ENCODE peak calls at places on chromosome 1, in six cellular contexts. I is mesendoderm, V is trophoblast cell, R is IMR-90, B is mesenchymal stem cell, Y is H9. C is an unnamed sample.

GRCh38 chr1:236058141-236058626 is 6.7 kb downstream of the NID1 start:
- DNase-seq in Y (no peak), V (no peak), R (peak), B (peak), I (no peak), C (no peak)

GRCh38 chr1:92992066-92992465 is 30.8 kb upstream of the DIPK1A start:
- DNase-seq in V (no peak), Y (no peak), I (no peak), B (no peak), R (peak), C (no peak)

GRCh38 chr1:94125551-94126514 is 4.9 kb upstream of the ABCA4 start:
- DNase-seq in B (no peak), Y (peak), I (peak), V (peak), R (no peak), C (no peak)

GRCh38 chr1:209883341-209883971 is 54.6 kb upstream of the SYT14 start:
- DNase-seq in I (peak), R (peak), Y (no peak), V (peak), B (peak), C (no peak)

GRCh38 chr1:183894290-183894565 is 89.3 kb downstream of the RGL1 start:
- DNase-seq in Y (no peak), R (no peak), B (no peak), I (no peak), V (no peak), C (no peak)

GRCh38 chr1:159040206-159040605 is 30.5 kb downstream of the IFI16 start:
- DNase-seq in V (peak), R (peak), B (peak), I (no peak), Y (no peak), C (no peak)

GRCh38 chr1:15948600-15949452 is 27.1 kb downstream of the ZBTB17 start:
- DNase-seq in R (peak), Y (no peak), B (peak), V (peak), I (peak), C (no peak)

GRCh38 chr1:175116210-175116798 is 48.7 kb downstream of the TNN start:
- DNase-seq in R (no peak), Y (no peak), V (no peak), I (no peak), B (no peak), C (no peak)

GRCh38 chr1:21811875-21812305 is at the start of gene LDLRAD2:
- DNase-seq in B (peak), Y (no peak), V (peak), I (peak), R (no peak), C (no peak)

GRCh38 chr1:246785536-246786111 is 61.4 kb downstream of the SCCPDH start:
- DNase-seq in I (no peak), R (peak), Y (peak), B (no peak), V (no peak), C (no peak)

GRCh38 chr1:183033205-183033604 is 10.0 kb downstream of the LAMC1 start:
- DNase-seq in V (no peak), I (no peak), B (no peak), Y (no peak), R (no peak), C (no peak)

GRCh38 chr1:170495006-170495405 is 37.0 kb upstream of the GORAB start:
- DNase-seq in V (no peak), R (peak), Y (no peak), B (no peak), I (no peak), C (no peak)

GRCh38 chr1:149888160-149888998 is 11.0 kb upstream of the BOLA1 start:
- DNase-seq in Y (peak), I (peak), V (peak), R (peak), B (no peak), C (peak)

GRCh38 chr1:47331875-47332274 is 1.7 kb upstream of the CMPK1 start:
- DNase-seq in R (no peak), B (no peak), V (no peak), Y (no peak), I (no peak), C (no peak)

GRCh38 chr1:47333922-47334764 is 553 bp downstream of the CMPK1 start:
- DNase-seq in B (peak), I (peak), V (peak), R (peak), Y (peak), C (peak)

GRCh38 chr1:47334765-47335435 is 1.3 kb downstream of the CMPK1 start:
- DNase-seq in I (no peak), B (no peak), R (peak), Y (no peak), V (no peak), C (no peak)

GRCh38 chr1:47332779-47333577 is 612 bp upstream of the CMPK1 start:
- DNase-seq in B (no peak), I (no peak), V (no peak), Y (no peak), R (no peak), C (no peak)

DNA sequence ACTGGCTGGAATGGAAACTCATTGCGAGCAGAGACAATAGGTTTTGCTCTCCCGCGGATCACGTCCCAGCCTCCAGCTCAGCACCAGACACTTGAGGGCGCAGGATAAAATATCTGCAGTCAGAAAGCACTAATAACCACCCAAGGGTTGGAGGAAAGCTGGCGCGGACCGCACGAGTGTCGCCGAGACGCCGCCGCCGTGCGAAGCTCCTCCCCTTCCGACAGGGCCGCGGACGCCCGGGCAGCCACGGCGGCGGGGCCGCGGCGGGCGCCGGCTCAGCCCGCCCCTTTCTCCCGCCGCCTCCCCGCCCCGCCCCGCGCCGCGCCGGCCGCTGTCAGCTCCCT is at the start of gene CMPK1:
- DNase-seq in V (peak), I (peak), Y (peak), R (peak), B (peak), C (peak)
- H3K4ac ChIP-seq in V (peak), I (peak), Y (no peak), R (peak), B (peak), C (no peak)

DNA sequence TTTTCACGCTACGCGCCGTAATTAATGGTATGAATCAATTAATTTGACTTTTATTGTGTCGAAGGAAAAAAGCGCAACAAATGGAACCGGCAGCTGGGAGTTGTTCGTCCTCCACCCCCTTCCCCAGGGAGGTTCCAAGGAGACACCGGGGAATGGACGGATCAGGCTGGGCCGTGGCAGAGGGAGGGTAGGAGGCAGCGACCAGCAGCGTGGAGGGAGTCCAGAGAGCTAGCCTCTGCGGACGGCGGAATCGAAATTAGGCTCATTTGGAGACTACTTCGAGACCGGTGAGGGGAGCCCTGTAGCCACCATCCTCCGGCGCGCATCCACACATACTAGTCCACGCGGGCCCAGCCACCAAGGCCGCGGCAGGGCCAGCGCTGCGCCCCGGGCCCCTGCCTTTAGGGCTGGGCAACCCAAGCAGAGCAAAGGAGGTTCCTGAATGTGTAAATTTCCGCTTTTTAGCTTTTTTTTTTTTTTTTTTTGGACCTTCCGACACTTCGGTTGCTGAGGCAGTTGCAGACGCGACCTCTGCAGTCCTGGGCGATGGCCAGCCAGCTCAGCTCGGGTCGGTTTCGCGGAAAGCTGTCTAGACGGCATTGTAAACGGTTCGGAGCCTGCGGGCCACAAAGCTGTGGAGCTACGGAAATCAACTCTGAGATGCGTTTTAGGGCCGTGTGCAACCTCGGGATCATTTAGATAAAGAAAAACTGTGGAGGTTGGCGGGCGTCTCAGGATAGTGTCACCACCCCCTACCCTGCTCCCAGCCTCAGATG is 2.2 kb upstream of the FOXD3 start:
- DNase-seq in B (peak), Y (peak), I (peak), V (no peak), R (no peak), C (peak)
- H3K4ac ChIP-seq in B (no peak), Y (no peak), I (no peak), V (no peak), R (no peak), C (no peak)

GRCh38 chr1:230281531-230281930 is 144.6 kb downstream of the PGBD5 start:
- DNase-seq in V (no peak), Y (no peak), I (no peak), B (no peak), R (peak), C (no peak)
- H3K4ac ChIP-seq in V (no peak), Y (no peak), I (no peak), B (no peak), R (no peak), C (no peak)

GRCh38 chr1:228149341-228150020 is at the start of gene GJC2:
- DNase-seq in I (peak), R (peak), V (no peak), Y (peak), B (peak), C (no peak)
- H3K4ac ChIP-seq in I (peak), R (peak), V (peak), Y (no peak), B (peak), C (peak)

GRCh38 chr1:64197076-64197475 is 6.3 kb upstream of the UBE2U start:
- DNase-seq in R (no peak), V (no peak), Y (no peak), I (no peak), B (no peak), C (no peak)
- H3K4ac ChIP-seq in R (no peak), V (no peak), Y (no peak), I (no peak), B (no peak), C (no peak)

GRCh38 chr1:3454811-3455618 is 550 bp downstream of the ARHGEF16 start:
- DNase-seq in Y (peak), R (no peak), I (peak), B (peak), V (peak), C (peak)
- H3K4ac ChIP-seq in Y (no peak), R (no peak), I (peak), B (no peak), V (no peak), C (no peak)

GRCh38 chr1:112828716-112829115 is 113.6 kb upstream of the PPM1J start:
- DNase-seq in B (no peak), I (no peak), V (no peak), R (no peak), Y (no peak), C (no peak)

DNA sequence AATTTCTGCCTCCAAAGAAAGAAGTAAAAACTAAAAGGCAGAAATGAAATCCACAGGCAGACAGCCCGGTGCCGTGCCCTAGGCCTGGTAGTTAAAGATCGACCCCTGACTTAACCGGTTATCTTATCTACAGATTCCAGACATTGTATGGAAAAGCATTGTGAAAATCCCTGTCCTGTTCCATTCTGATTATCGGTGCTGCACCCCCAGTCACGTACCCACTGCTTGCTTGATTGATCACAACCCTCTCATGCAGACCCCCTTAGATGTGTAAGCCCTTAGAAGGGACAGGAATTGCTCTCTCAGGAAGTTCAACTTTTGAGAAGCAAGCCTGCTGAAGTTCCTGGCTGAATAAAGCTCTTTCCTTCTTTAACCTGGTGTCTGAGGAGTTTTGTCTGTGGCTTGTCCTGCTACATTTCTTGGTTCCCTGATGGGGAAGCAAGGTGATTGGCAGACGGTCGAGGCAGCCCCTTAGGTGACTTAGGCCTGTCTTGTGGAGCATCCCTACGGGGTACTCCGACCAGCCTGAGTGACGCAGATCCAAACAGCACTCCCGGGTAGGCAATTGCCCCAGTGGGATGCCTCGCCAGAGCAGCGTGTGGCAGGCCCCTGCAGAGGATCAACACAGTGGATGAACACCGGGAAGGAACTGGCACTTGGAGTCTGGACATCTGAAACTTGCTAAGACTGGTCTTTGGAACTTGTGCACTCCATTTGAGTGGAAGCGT is 111.2 kb upstream of the PPM1J start:
- DNase-seq in Y (no peak), B (no peak), V (peak), R (no peak), I (peak), C (no peak)
- H3K4ac ChIP-seq in Y (no peak), B (no peak), V (peak), R (no peak), I (peak), C (no peak)

DNA sequence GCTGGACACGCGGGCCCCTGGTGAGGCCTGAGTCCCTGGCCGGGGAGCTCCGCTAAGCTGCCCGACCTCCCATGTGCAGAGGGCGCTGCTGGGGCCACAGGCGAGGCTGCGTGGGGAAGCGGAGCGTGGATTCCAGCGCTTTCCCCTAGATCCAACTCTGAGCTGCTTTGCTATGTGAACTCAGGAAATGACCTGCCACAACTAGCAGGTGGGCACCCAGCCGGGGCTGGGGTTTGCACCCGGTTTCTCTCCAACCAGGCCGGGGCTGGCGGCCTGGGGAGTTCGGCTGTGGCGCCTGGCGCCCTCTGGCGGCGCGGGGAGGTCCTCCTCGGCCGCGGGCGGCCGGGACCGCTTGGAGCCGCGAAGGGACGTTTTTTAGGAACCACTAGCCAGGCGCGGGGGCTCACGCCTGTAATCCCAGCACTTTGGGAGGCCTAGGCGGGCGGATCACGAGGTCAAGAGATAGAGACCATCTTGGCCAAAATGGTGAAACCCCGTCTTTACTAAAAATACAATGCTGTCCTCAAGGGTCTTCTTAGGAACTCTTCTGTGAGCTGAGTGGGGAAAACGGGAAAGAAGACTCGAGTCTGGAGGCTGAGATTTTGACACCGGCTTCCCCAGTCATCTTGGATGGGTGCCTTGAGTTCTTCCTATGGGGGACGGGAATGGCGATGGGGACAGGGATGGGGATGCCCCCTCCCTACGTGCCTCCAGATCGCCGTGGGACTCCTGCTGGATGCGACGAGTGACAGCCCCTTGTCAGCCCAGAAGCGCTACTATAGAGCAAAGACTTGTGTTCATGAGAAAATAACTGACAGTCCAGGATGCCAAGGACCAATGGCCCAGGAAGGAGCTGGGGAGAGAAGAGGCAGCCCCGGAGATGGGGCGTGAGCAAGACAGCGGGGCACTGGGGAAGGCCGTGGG is 12.6 kb downstream of the PYCR2 start:
- DNase-seq in V (peak), B (peak), Y (peak), R (peak), I (peak), C (peak)
- H3K4ac ChIP-seq in V (no peak), B (no peak), Y (no peak), R (no peak), I (peak), C (no peak)

C was measured in neuronal stem cell.